ENCODE peak calls at places on chromosomes 11 and 22, in four cellular contexts. One of them, this sample, is unnamed. For H3K4me1, the result is how much of the 10 kb centered on the place peaks cover.

GRCh38 chr11:113992459-113993105 is 17.7 kb downstream of the HTR3A start:
- DNase-seq in H9: no peak
- DNase-seq in H1: no peak
- DNase-seq in IMR-90: no peak
- DNase-seq in this sample: peak

GRCh38 chr11:117037279-117037951 is 60.8 kb downstream of the SIK3 start:
- DNase-seq in H9: no peak
- DNase-seq in H1: no peak
- DNase-seq in IMR-90: no peak
- DNase-seq in this sample: peak

GRCh38 chr11:57662893-57663292 is 5.0 kb upstream of the ZDHHC5 start:
- DNase-seq in H1: no peak
- DNase-seq in IMR-90: no peak
- DNase-seq in H9: no peak
- DNase-seq in this sample: peak

GRCh38 chr11:19597194-19597593 is 115.4 kb upstream of the NAV2 start:
- DNase-seq in IMR-90: peak
- DNase-seq in H1: no peak
- DNase-seq in H9: no peak
- DNase-seq in this sample: no peak

GRCh38 chr11:29184939-29185890 is 831.6 kb downstream of the KCNA4 start:
- DNase-seq in H9: no peak
- DNase-seq in IMR-90: peak
- DNase-seq in H1: no peak
- DNase-seq in this sample: peak

GRCh38 chr22:24812950-24813349 is 6.9 kb downstream of the SGSM1 start:
- DNase-seq in IMR-90: no peak
- DNase-seq in H9: no peak
- DNase-seq in H1: no peak
- DNase-seq in this sample: no peak

GRCh38 chr22:46023558-46023981 is 46.6 kb upstream of the WNT7B start:
- DNase-seq in H9: no peak
- DNase-seq in IMR-90: peak
- DNase-seq in H1: no peak
- DNase-seq in this sample: peak

GRCh38 chr11:21257461-21257860 is 588.1 kb downstream of the NELL1 start:
- DNase-seq in IMR-90: no peak
- DNase-seq in H9: no peak
- DNase-seq in H1: no peak
- DNase-seq in this sample: no peak

GRCh38 chr11:45930031-45930794 is 7.8 kb downstream of the LARGE2 start:
- DNase-seq in H1: no peak
- DNase-seq in IMR-90: no peak
- DNase-seq in H9: peak
- DNase-seq in this sample: no peak

GRCh38 chr22:50169774-50170341 is 673 bp upstream of the PANX2 start:
- DNase-seq in H1: no peak
- DNase-seq in H9: no peak
- DNase-seq in IMR-90: no peak
- DNase-seq in this sample: peak

GRCh38 chr22:47114813-47115517 is 352.5 kb downstream of the TBC1D22A start:
- DNase-seq in H9: peak
- DNase-seq in H1: no peak
- DNase-seq in IMR-90: no peak
- DNase-seq in this sample: no peak

GRCh38 chr11:12598330-12599256 is 75.6 kb upstream of the TEAD1 start:
- DNase-seq in H1: no peak
- DNase-seq in IMR-90: peak
- DNase-seq in H9: no peak
- DNase-seq in this sample: no peak

GRCh38 chr11:127275771-127276170 is 275.2 kb upstream of the KIRREL3 start:
- DNase-seq in H9: no peak
- DNase-seq in IMR-90: no peak
- DNase-seq in H1: no peak
- DNase-seq in this sample: no peak

GRCh38 chr22:25112538-25113253 is 87.0 kb upstream of the CRYBB3 start:
- DNase-seq in IMR-90: no peak
- DNase-seq in H9: no peak
- DNase-seq in H1: no peak
- DNase-seq in this sample: peak

GRCh38 chr11:18054511-18055103 is 8.5 kb upstream of the TPH1 start:
- DNase-seq in H1: no peak
- DNase-seq in IMR-90: no peak
- DNase-seq in H9: no peak
- DNase-seq in this sample: no peak

GRCh38 chr11:128835741-128836410 is 31.2 kb downstream of the KCNJ1 start:
- DNase-seq in H9: no peak
- DNase-seq in H1: no peak
- DNase-seq in IMR-90: no peak
- DNase-seq in this sample: no peak

GRCh38 chr22:31646186-31647019 is 15.6 kb downstream of the PISD start:
- DNase-seq in IMR-90: peak
- DNase-seq in H9: no peak
- DNase-seq in H1: no peak
- DNase-seq in this sample: peak

GRCh38 chr11:59263225-59263894 is 50.6 kb upstream of the MPEG1 start:
- DNase-seq in IMR-90: no peak
- DNase-seq in H1: peak
- DNase-seq in H9: peak
- DNase-seq in this sample: peak

GRCh38 chr11:80779907-80780615 is 1339.2 kb upstream of the TENM4 start:
- DNase-seq in H1: no peak
- DNase-seq in IMR-90: no peak
- DNase-seq in H9: no peak
- DNase-seq in this sample: peak

GRCh38 chr11:119120639-119121007 is 757 bp upstream of the HINFP start:
- DNase-seq in H9: no peak
- DNase-seq in H1: no peak
- DNase-seq in IMR-90: peak
- DNase-seq in this sample: no peak

GRCh38 chr11:74683941-74684481 is 47.2 kb downstream of the CHRDL2 start:
- DNase-seq in H9: no peak
- DNase-seq in H1: peak
- DNase-seq in IMR-90: peak
- DNase-seq in this sample: no peak

GRCh38 chr22:22408731-22409696 is 99.5 kb downstream of the ZNF280B start:
- DNase-seq in IMR-90: peak
- DNase-seq in H1: peak
- DNase-seq in H9: peak
- DNase-seq in this sample: peak

GRCh38 chr11:16117989-16118810 is 238.1 kb downstream of the SOX6 start:
- DNase-seq in IMR-90: no peak
- DNase-seq in H1: no peak
- DNase-seq in H9: no peak
- DNase-seq in this sample: no peak

GRCh38 chr11:62044639-62045121 is 77.2 kb upstream of the FTH1 start:
- DNase-seq in H1: no peak
- DNase-seq in H9: no peak
- DNase-seq in IMR-90: no peak
- DNase-seq in this sample: no peak

GRCh38 chr11:36030707-36031365 is 87.0 kb downstream of the LDLRAD3 start:
- DNase-seq in IMR-90: peak
- DNase-seq in H1: no peak
- DNase-seq in H9: no peak
- DNase-seq in this sample: peak

GRCh38 chr11:36026315-36026968 is 82.6 kb downstream of the LDLRAD3 start:
- DNase-seq in H9: no peak
- DNase-seq in IMR-90: no peak
- DNase-seq in H1: no peak
- DNase-seq in this sample: peak

GRCh38 chr11:36023922-36024321 is 80.1 kb downstream of the LDLRAD3 start:
- DNase-seq in IMR-90: peak
- DNase-seq in H1: no peak
- DNase-seq in H9: no peak
- DNase-seq in this sample: peak

GRCh38 chr11:36024716-36025115 is 80.9 kb downstream of the LDLRAD3 start:
- DNase-seq in IMR-90: no peak
- DNase-seq in H1: no peak
- DNase-seq in H9: no peak
- DNase-seq in this sample: no peak

GRCh38 chr11:36027731-36028130 is 83.9 kb downstream of the LDLRAD3 start:
- DNase-seq in H9: no peak
- DNase-seq in IMR-90: no peak
- DNase-seq in H1: no peak
- DNase-seq in this sample: peak
- H3K4me1 ChIP-seq in H9: under half
- H3K4me1 ChIP-seq in IMR-90: under half
- H3K4me1 ChIP-seq in H1: under half
- H3K4me1 ChIP-seq in this sample: under half

GRCh38 chr11:2194877-2195755 is 23.5 kb upstream of the TH start:
- DNase-seq in IMR-90: peak
- DNase-seq in H9: peak
- DNase-seq in H1: peak
- DNase-seq in this sample: peak
- H4K5ac ChIP-seq in IMR-90: no peak
- H4K5ac ChIP-seq in H9: no peak
- H4K5ac ChIP-seq in H1: no peak
- H4K5ac ChIP-seq in this sample: no peak

GRCh38 chr11:315516-315994 is 1.7 kb downstream of the IFITM1 start:
- DNase-seq in H9: no peak
- DNase-seq in IMR-90: no peak
- DNase-seq in H1: no peak
- DNase-seq in this sample: no peak

GRCh38 chr11:313304-313786 is 495 bp upstream of the IFITM1 start:
- DNase-seq in H1: peak
- DNase-seq in IMR-90: no peak
- DNase-seq in H9: no peak
- DNase-seq in this sample: peak

GRCh38 chr11:312092-312816 is 1.6 kb upstream of the IFITM1 start:
- DNase-seq in H1: no peak
- DNase-seq in IMR-90: no peak
- DNase-seq in H9: no peak
- DNase-seq in this sample: no peak

GRCh38 chr11:315051-315481 is 1.2 kb downstream of the IFITM1 start:
- DNase-seq in IMR-90: no peak
- DNase-seq in H1: no peak
- DNase-seq in H9: no peak
- DNase-seq in this sample: no peak

GRCh38 chr11:313787-314547 is at the start of gene IFITM1:
- DNase-seq in IMR-90: peak
- DNase-seq in H9: no peak
- DNase-seq in H1: peak
- DNase-seq in this sample: peak
- H3K4ac ChIP-seq in IMR-90: peak
- H3K4ac ChIP-seq in H9: no peak
- H3K4ac ChIP-seq in H1: peak
- H3K4ac ChIP-seq in this sample: peak

GRCh38 chr11:31646206-31646605 is 136.6 kb downstream of the ELP4 start:
- DNase-seq in IMR-90: no peak
- DNase-seq in H1: no peak
- DNase-seq in H9: no peak
- DNase-seq in this sample: no peak
- H3K4me1 ChIP-seq in IMR-90: under half
- H3K4me1 ChIP-seq in H1: under half
- H3K4me1 ChIP-seq in H9: under half
- H3K4me1 ChIP-seq in this sample: under half

GRCh38 chr11:91047882-91048281 is 825.0 kb upstream of the CHORDC1 start:
- DNase-seq in IMR-90: no peak
- DNase-seq in H1: no peak
- DNase-seq in H9: no peak
- DNase-seq in this sample: peak
- H4K5ac ChIP-seq in IMR-90: no peak
- H4K5ac ChIP-seq in H1: no peak
- H4K5ac ChIP-seq in H9: no peak
- H4K5ac ChIP-seq in this sample: no peak

GRCh38 chr11:79087957-79088318 is 352.9 kb downstream of the TENM4 start:
- DNase-seq in H1: no peak
- DNase-seq in H9: no peak
- DNase-seq in IMR-90: no peak
- DNase-seq in this sample: no peak

GRCh38 chr11:79084382-79084781 is 356.4 kb downstream of the TENM4 start:
- DNase-seq in H9: no peak
- DNase-seq in IMR-90: no peak
- DNase-seq in H1: no peak
- DNase-seq in this sample: no peak

GRCh38 chr11:79087238-79087956 is 353.4 kb downstream of the TENM4 start:
- DNase-seq in H9: no peak
- DNase-seq in H1: no peak
- DNase-seq in IMR-90: peak
- DNase-seq in this sample: peak

GRCh38 chr11:79083346-79083745 is 357.5 kb downstream of the TENM4 start:
- DNase-seq in H9: no peak
- DNase-seq in H1: no peak
- DNase-seq in IMR-90: peak
- DNase-seq in this sample: no peak

GRCh38 chr11:79086056-79086455 is 354.8 kb downstream of the TENM4 start:
- DNase-seq in H1: no peak
- DNase-seq in H9: no peak
- DNase-seq in IMR-90: no peak
- DNase-seq in this sample: no peak
- H3K4ac ChIP-seq in H1: no peak
- H3K4ac ChIP-seq in H9: no peak
- H3K4ac ChIP-seq in IMR-90: peak
- H3K4ac ChIP-seq in this sample: peak

GRCh38 chr11:112965601-112966125 is 4.4 kb downstream of the NCAM1 start:
- DNase-seq in H1: no peak
- DNase-seq in H9: no peak
- DNase-seq in IMR-90: no peak
- DNase-seq in this sample: no peak
- H3K4me1 ChIP-seq in H1: under half
- H3K4me1 ChIP-seq in H9: under half
- H3K4me1 ChIP-seq in IMR-90: under half
- H3K4me1 ChIP-seq in this sample: under half

GRCh38 chr11:87187930-87188329 is 150.2 kb downstream of the TMEM135 start:
- DNase-seq in H9: no peak
- DNase-seq in H1: no peak
- DNase-seq in IMR-90: no peak
- DNase-seq in this sample: no peak
- H4K5ac ChIP-seq in H9: no peak
- H4K5ac ChIP-seq in H1: no peak
- H4K5ac ChIP-seq in IMR-90: no peak
- H4K5ac ChIP-seq in this sample: no peak